ENCODE peak calls at places on chromosomes 13 and 19, in eight cellular contexts. X is aorta; O is nucleus accumbens; K is myocyte; E is CD8-positive, alpha-beta T cell; G is uterus; W is activated effector memory CD4-positive, alpha-beta T cell treated with anti-CD3 and anti-CD28 coated beads, Interleukin-2, amount 50 U/mL, for 16 hours; A is COR-L47. T is an unnamed sample.

GRCh38 chr19:36986601-36987000 is 70.5 kb downstream of the ZNF568 start:
- DNase-seq in G (no peak), W (no peak), K (peak), A (peak), E (no peak), O (no peak), X (no peak), T (no peak)

GRCh38 chr19:5434970-5435641 is 20.1 kb upstream of the ZNRF4 start:
- DNase-seq in E (no peak), K (no peak), W (peak), X (no peak), G (no peak), A (no peak), O (peak), T (peak)

GRCh38 chr19:4174895-4175668 is 7.3 kb downstream of the SIRT6 start:
- DNase-seq in K (no peak), G (no peak), E (no peak), A (no peak), O (no peak), X (no peak), W (no peak), T (no peak)

GRCh38 chr13:30881931-30882899 is 23.9 kb upstream of the MEDAG start:
- DNase-seq in O (no peak), G (peak), E (no peak), W (no peak), X (no peak), A (no peak), K (peak), T (no peak)

GRCh38 chr19:18290250-18291018 is 9.0 kb upstream of the JUND start:
- DNase-seq in E (peak), K (peak), G (peak), W (peak), X (peak), O (no peak), A (no peak), T (no peak)

GRCh38 chr19:3111586-3112247 is 17.6 kb downstream of the GNA11 start:
- DNase-seq in K (no peak), W (no peak), E (no peak), X (no peak), A (no peak), O (no peak), G (no peak), T (no peak)

GRCh38 chr13:75978815-75979214 is 342.7 kb downstream of the LMO7 start:
- DNase-seq in E (no peak), G (no peak), K (no peak), A (no peak), W (no peak), O (no peak), X (no peak), T (no peak)

GRCh38 chr19:6061420-6062130 is 48.7 kb downstream of the RFX2 start:
- DNase-seq in G (no peak), W (no peak), A (no peak), E (no peak), K (no peak), X (no peak), O (no peak), T (no peak)

GRCh38 chr13:67224148-67224846 is 5.8 kb downstream of the PCDH9 start:
- DNase-seq in X (peak), K (peak), O (peak), G (peak), E (peak), A (peak), W (peak), T (peak)

GRCh38 chr19:42468273-42468796 is 25.6 kb upstream of the CXCL17 start:
- DNase-seq in E (no peak), A (no peak), O (no peak), W (no peak), X (no peak), G (no peak), K (peak), T (peak)

GRCh38 chr19:34452671-34453253 is 24.6 kb downstream of the UBA2 start:
- DNase-seq in A (no peak), G (no peak), X (no peak), E (no peak), O (no peak), K (peak), W (no peak), T (peak)

GRCh38 chr19:7731218-7731595 is 703 bp downstream of the CLEC4G start:
- DNase-seq in X (no peak), G (no peak), K (no peak), A (no peak), O (no peak), W (no peak), E (no peak), T (no peak)

GRCh38 chr13:36918246-36919060 is 1.6 kb downstream of the SMAD9 start:
- DNase-seq in X (no peak), A (peak), G (no peak), O (no peak), K (peak), W (no peak), E (no peak), T (peak)

GRCh38 chr13:60267498-60268202 is 103.9 kb upstream of the DIAPH3 start:
- DNase-seq in A (no peak), W (no peak), K (peak), G (no peak), O (no peak), E (peak), X (no peak), T (peak)

GRCh38 chr13:107124129-107124718 is 556.3 kb upstream of the ARGLU1 start:
- DNase-seq in G (no peak), E (no peak), X (no peak), O (no peak), K (peak), A (no peak), W (no peak), T (peak)

GRCh38 chr13:47611664-47612288 is 389.3 kb downstream of the SUCLA2 start:
- DNase-seq in G (no peak), O (no peak), K (no peak), W (no peak), E (no peak), A (no peak), X (no peak), T (peak)

T was measured in LHCN-M2.